ENCODE peak calls at places on chromosomes 13 and 19, in five cellular contexts. One of them, this sample, is unnamed.

GRCh38 chr19:39830406-39830805 is 3.6 kb downstream of the DYRK1B start:
- DNase-seq in iris pigment epithelial cell: no peak
- DNase-seq in AG04449: no peak
- DNase-seq in HCT116: no peak
- DNase-seq in activated gamma-delta T cell treated with Interleukin-2 at 50 U/mL for 16 hours: no peak
- DNase-seq in this sample: no peak

GRCh38 chr19:5691205-5691929 is 1.3 kb downstream of the RPL36 start:
- DNase-seq in iris pigment epithelial cell: peak; percentile 55
- DNase-seq in AG04449: no peak
- DNase-seq in HCT116: no peak
- DNase-seq in activated gamma-delta T cell treated with Interleukin-2 at 50 U/mL for 16 hours: no peak
- DNase-seq in this sample: peak; percentile 51

GRCh38 chr13:23966691-23967615 is 69.7 kb upstream of the C1QTNF9B start:
- DNase-seq in iris pigment epithelial cell: no peak
- DNase-seq in AG04449: no peak
- DNase-seq in HCT116: no peak
- DNase-seq in activated gamma-delta T cell treated with Interleukin-2 at 50 U/mL for 16 hours: no peak
- DNase-seq in this sample: peak; percentile 41

GRCh38 chr19:27962260-27962659 is 1250.7 kb downstream of the UQCRFS1 start:
- DNase-seq in iris pigment epithelial cell: no peak
- DNase-seq in AG04449: no peak
- DNase-seq in HCT116: no peak
- DNase-seq in activated gamma-delta T cell treated with Interleukin-2 at 50 U/mL for 16 hours: no peak
- DNase-seq in this sample: peak; percentile 43

GRCh38 chr19:57165846-57166245 is 1.4 kb downstream of the DUXA start:
- DNase-seq in iris pigment epithelial cell: no peak
- DNase-seq in AG04449: no peak
- DNase-seq in HCT116: no peak
- DNase-seq in activated gamma-delta T cell treated with Interleukin-2 at 50 U/mL for 16 hours: no peak
- DNase-seq in this sample: no peak

GRCh38 chr13:111855016-111855590 is 211.8 kb upstream of the SOX1 start:
- DNase-seq in iris pigment epithelial cell: no peak
- DNase-seq in AG04449: no peak
- DNase-seq in HCT116: no peak
- DNase-seq in activated gamma-delta T cell treated with Interleukin-2 at 50 U/mL for 16 hours: no peak
- DNase-seq in this sample: no peak

GRCh38 chr13:106036870-106037269 is 498.6 kb downstream of the EFNB2 start:
- DNase-seq in iris pigment epithelial cell: no peak
- DNase-seq in AG04449: no peak
- DNase-seq in HCT116: peak; percentile 6
- DNase-seq in activated gamma-delta T cell treated with Interleukin-2 at 50 U/mL for 16 hours: no peak
- DNase-seq in this sample: no peak

GRCh38 chr19:44552324-44552723 is 22.8 kb upstream of the CEACAM20 start:
- DNase-seq in iris pigment epithelial cell: peak; percentile 28
- DNase-seq in AG04449: no peak
- DNase-seq in HCT116: peak; percentile 63
- DNase-seq in activated gamma-delta T cell treated with Interleukin-2 at 50 U/mL for 16 hours: no peak
- DNase-seq in this sample: peak; percentile 26

GRCh38 chr13:97120976-97121375 is 101.2 kb upstream of the MBNL2 start:
- DNase-seq in iris pigment epithelial cell: no peak
- DNase-seq in AG04449: no peak
- DNase-seq in HCT116: no peak
- DNase-seq in activated gamma-delta T cell treated with Interleukin-2 at 50 U/mL for 16 hours: no peak
- DNase-seq in this sample: no peak

GRCh38 chr13:112688560-112689497 is 1.0 kb upstream of the ATP11A start:
- DNase-seq in iris pigment epithelial cell: peak; percentile 33
- DNase-seq in AG04449: no peak
- DNase-seq in HCT116: no peak
- DNase-seq in activated gamma-delta T cell treated with Interleukin-2 at 50 U/mL for 16 hours: no peak
- DNase-seq in this sample: no peak

GRCh38 chr13:37715606-37716015 is 117.0 kb upstream of the POSTN start:
- DNase-seq in iris pigment epithelial cell: peak; percentile 99
- DNase-seq in AG04449: peak; percentile 80
- DNase-seq in HCT116: no peak
- DNase-seq in activated gamma-delta T cell treated with Interleukin-2 at 50 U/mL for 16 hours: no peak
- DNase-seq in this sample: peak; percentile 96

GRCh38 chr19:18225702-18226468 is at the start of gene PDE4C:
- DNase-seq in iris pigment epithelial cell: peak; percentile 22
- DNase-seq in AG04449: no peak
- DNase-seq in HCT116: no peak
- DNase-seq in activated gamma-delta T cell treated with Interleukin-2 at 50 U/mL for 16 hours: no peak
- DNase-seq in this sample: no peak

GRCh38 chr13:108086678-108087077 is 128.7 kb downstream of the LIG4 start:
- DNase-seq in iris pigment epithelial cell: peak; percentile 20
- DNase-seq in AG04449: no peak
- DNase-seq in HCT116: no peak
- DNase-seq in activated gamma-delta T cell treated with Interleukin-2 at 50 U/mL for 16 hours: no peak
- DNase-seq in this sample: peak; percentile 71

GRCh38 chr13:98821372-98822237 is 69.1 kb upstream of the SLC15A1 start:
- DNase-seq in iris pigment epithelial cell: no peak
- DNase-seq in AG04449: no peak
- DNase-seq in HCT116: no peak
- DNase-seq in activated gamma-delta T cell treated with Interleukin-2 at 50 U/mL for 16 hours: no peak
- DNase-seq in this sample: peak; percentile 45

GRCh38 chr19:30132312-30133075 is 190.5 kb downstream of the URI1 start:
- DNase-seq in iris pigment epithelial cell: no peak
- DNase-seq in AG04449: no peak
- DNase-seq in HCT116: no peak
- DNase-seq in activated gamma-delta T cell treated with Interleukin-2 at 50 U/mL for 16 hours: no peak
- DNase-seq in this sample: no peak

This sample was measured in choroid plexus epithelial cell.